ENCODE peak calls at places on chromosome 21, in four cellular contexts. One of them, this sample, is unnamed.

GRCh38 chr21:42186591-42186990 is 32.3 kb upstream of the ABCG1 start:
- DNase-seq in body of pancreas: no peak
- DNase-seq in NCI-H2107: no peak
- DNase-seq in fibroblast of gingiva: no peak
- DNase-seq in this sample: no peak

GRCh38 chr21:14773777-14774345 is 227.7 kb upstream of the SAMSN1 start:
- DNase-seq in body of pancreas: peak; percentile 74
- DNase-seq in NCI-H2107: no peak
- DNase-seq in fibroblast of gingiva: no peak
- DNase-seq in this sample: peak; percentile 31

GRCh38 chr21:42461881-42462877 is 33.8 kb downstream of the RSPH1 start:
- DNase-seq in body of pancreas: peak; percentile 75
- DNase-seq in NCI-H2107: peak; percentile 74
- DNase-seq in fibroblast of gingiva: no peak
- DNase-seq in this sample: no peak

GRCh38 chr21:39645331-39645730 is 32.6 kb downstream of the B3GALT5 start:
- DNase-seq in body of pancreas: no peak
- DNase-seq in NCI-H2107: no peak
- DNase-seq in fibroblast of gingiva: no peak
- DNase-seq in this sample: no peak

GRCh38 chr21:15272591-15272990 is 207.8 kb upstream of the NRIP1 start:
- DNase-seq in body of pancreas: no peak
- DNase-seq in NCI-H2107: no peak
- DNase-seq in fibroblast of gingiva: peak; percentile 57
- DNase-seq in this sample: peak; percentile 23

GRCh38 chr21:27190601-27191000 is 223.7 kb upstream of the ADAMTS5 start:
- DNase-seq in body of pancreas: no peak
- DNase-seq in NCI-H2107: no peak
- DNase-seq in fibroblast of gingiva: no peak
- DNase-seq in this sample: peak; percentile 38

GRCh38 chr21:45947296-45947695 is 34.3 kb upstream of the COL6A1 start:
- DNase-seq in body of pancreas: no peak
- DNase-seq in NCI-H2107: no peak
- DNase-seq in fibroblast of gingiva: no peak
- DNase-seq in this sample: no peak

GRCh38 chr21:15054606-15055239 is 10.1 kb downstream of the NRIP1 start:
- DNase-seq in body of pancreas: no peak
- DNase-seq in NCI-H2107: no peak
- DNase-seq in fibroblast of gingiva: no peak
- DNase-seq in this sample: no peak

GRCh38 chr21:20698585-20698984 is 299.6 kb upstream of the NCAM2 start:
- DNase-seq in body of pancreas: no peak
- DNase-seq in NCI-H2107: no peak
- DNase-seq in fibroblast of gingiva: no peak
- DNase-seq in this sample: no peak

GRCh38 chr21:42474043-42474831 is 21.8 kb downstream of the RSPH1 start:
- DNase-seq in body of pancreas: peak; percentile 90
- DNase-seq in NCI-H2107: no peak
- DNase-seq in fibroblast of gingiva: no peak
- DNase-seq in this sample: no peak

GRCh38 chr21:33071878-33072306 is 2.0 kb downstream of the OLIG1 start:
- DNase-seq in body of pancreas: no peak
- DNase-seq in NCI-H2107: no peak
- DNase-seq in fibroblast of gingiva: no peak
- DNase-seq in this sample: peak; percentile 9

GRCh38 chr21:44485254-44485793 is 30.0 kb downstream of the LRRC3 start:
- DNase-seq in body of pancreas: no peak
- DNase-seq in NCI-H2107: no peak
- DNase-seq in fibroblast of gingiva: no peak
- DNase-seq in this sample: peak; percentile 46

GRCh38 chr21:37766104-37766503 is 150.2 kb downstream of the KCNJ6 start:
- DNase-seq in body of pancreas: no peak
- DNase-seq in NCI-H2107: no peak
- DNase-seq in fibroblast of gingiva: no peak
- DNase-seq in this sample: no peak

GRCh38 chr21:45017376-45017960 is 56.9 kb upstream of the ADARB1 start:
- DNase-seq in body of pancreas: no peak
- DNase-seq in NCI-H2107: no peak
- DNase-seq in fibroblast of gingiva: no peak
- DNase-seq in this sample: no peak

GRCh38 chr21:34886554-34887385 is 162.3 kb downstream of the RUNX1 start:
- DNase-seq in body of pancreas: peak; percentile 22
- DNase-seq in NCI-H2107: no peak
- DNase-seq in fibroblast of gingiva: no peak
- DNase-seq in this sample: no peak

GRCh38 chr21:41365377-41366107 is 3.7 kb downstream of the MX2 start:
- DNase-seq in body of pancreas: no peak
- DNase-seq in NCI-H2107: no peak
- DNase-seq in fibroblast of gingiva: no peak
- DNase-seq in this sample: no peak

GRCh38 chr21:21968810-21969588 is 970.8 kb downstream of the NCAM2 start:
- DNase-seq in body of pancreas: no peak
- DNase-seq in NCI-H2107: no peak
- DNase-seq in fibroblast of gingiva: no peak
- DNase-seq in this sample: peak; percentile 6

GRCh38 chr21:42973309-42973990 is 912 bp upstream of the PKNOX1 start:
- DNase-seq in body of pancreas: no peak
- DNase-seq in NCI-H2107: no peak
- DNase-seq in fibroblast of gingiva: no peak
- DNase-seq in this sample: no peak

GRCh38 chr21:14995695-14996490 is 68.9 kb downstream of the NRIP1 start:
- DNase-seq in body of pancreas: no peak
- DNase-seq in NCI-H2107: no peak
- DNase-seq in fibroblast of gingiva: peak; percentile 13
- DNase-seq in this sample: peak; percentile 80

GRCh38 chr21:45719177-45719802 is 75.8 kb downstream of the PCBP3 start:
- DNase-seq in body of pancreas: no peak
- DNase-seq in NCI-H2107: no peak
- DNase-seq in fibroblast of gingiva: no peak
- DNase-seq in this sample: no peak

GRCh38 chr21:31634993-31635392 is 24.5 kb upstream of the SOD1 start:
- DNase-seq in body of pancreas: no peak
- DNase-seq in NCI-H2107: no peak
- DNase-seq in fibroblast of gingiva: no peak
- DNase-seq in this sample: no peak

GRCh38 chr21:15495965-15496364 is 233.8 kb upstream of the USP25 start:
- DNase-seq in body of pancreas: no peak
- DNase-seq in NCI-H2107: no peak
- DNase-seq in fibroblast of gingiva: peak; percentile 60
- DNase-seq in this sample: peak; percentile 40

GRCh38 chr21:25956993-25957714 is 213.4 kb downstream of the APP start:
- DNase-seq in body of pancreas: no peak
- DNase-seq in NCI-H2107: no peak
- DNase-seq in fibroblast of gingiva: peak; percentile 88
- DNase-seq in this sample: peak; percentile 98

GRCh38 chr21:38567577-38568360 is 69.5 kb upstream of the ERG start:
- DNase-seq in body of pancreas: no peak
- DNase-seq in NCI-H2107: no peak
- DNase-seq in fibroblast of gingiva: peak; percentile 2
- DNase-seq in this sample: peak; percentile 82

GRCh38 chr21:41786521-41786987 is 19.7 kb upstream of the RIPK4 start:
- DNase-seq in body of pancreas: peak; percentile 62
- DNase-seq in NCI-H2107: no peak
- DNase-seq in fibroblast of gingiva: no peak
- DNase-seq in this sample: no peak

GRCh38 chr21:33290441-33290840 is 24.3 kb downstream of the IL10RB start:
- DNase-seq in body of pancreas: no peak
- DNase-seq in NCI-H2107: no peak
- DNase-seq in fibroblast of gingiva: no peak
- DNase-seq in this sample: no peak

This sample was measured in iris pigment epithelial cell.